ENCODE peak calls at places on chromosomes 3 and 15, in seven cellular contexts. I, Z, O, G, V, F and W are unnamed samples.
A peak's percentile ranks its signal among the peaks of the same experiment; 100 is the strongest.

GRCh38 chr3:57544181-57545125 is at the start of gene DNAH12:
- DNase-seq in G (no peak), F (no peak), Z (peak; percentile 56), V (no peak), I (peak; percentile 95), O (peak; percentile 66), W (peak; percentile 64)

GRCh38 chr3:76107935-76108570 is 322.7 kb upstream of the ZNF717 start:
- DNase-seq in F (no peak), I (peak; percentile 25), O (peak; percentile 21), G (no peak), Z (peak; percentile 52), V (no peak), W (peak; percentile 24)

GRCh38 chr15:52406601-52407000 is 111.0 kb upstream of the MYO5C start:
- DNase-seq in Z (no peak), G (no peak), V (no peak), O (no peak), F (no peak), I (no peak), W (no peak)

GRCh38 chr3:102687851-102688555 is 253.2 kb downstream of the ZPLD1 start:
- DNase-seq in I (peak; percentile 38), Z (no peak), G (no peak), F (no peak), V (no peak), O (no peak), W (no peak)

GRCh38 chr3:29554584-29554983 is 273.7 kb downstream of the RBMS3 start:
- DNase-seq in G (no peak), F (no peak), V (no peak), Z (no peak), I (no peak), O (no peak), W (no peak)

GRCh38 chr15:77402740-77403379 is 17.0 kb downstream of the PEAK1 start:
- DNase-seq in V (no peak), O (no peak), I (no peak), F (no peak), G (no peak), Z (peak; percentile 72), W (no peak)

GRCh38 chr15:63504979-63505841 is 817 bp downstream of the USP3 start:
- DNase-seq in I (peak; percentile 59), Z (peak; percentile 58), G (peak; percentile 79), O (peak; percentile 85), V (no peak), F (no peak), W (peak; percentile 62)

GRCh38 chr15:41476416-41477048 is 17.1 kb upstream of the ITPKA start:
- DNase-seq in F (no peak), V (no peak), I (no peak), G (no peak), Z (no peak), O (no peak), W (no peak)

GRCh38 chr3:143421556-143421955 is 302.0 kb downstream of the CHST2 start:
- DNase-seq in G (no peak), O (no peak), Z (peak; percentile 30), F (no peak), I (no peak), V (no peak), W (no peak)

GRCh38 chr15:78034495-78035191 is 42.9 kb downstream of the TBC1D2B start:
- DNase-seq in O (peak; percentile 90), V (peak; percentile 75), G (no peak), F (no peak), Z (no peak), I (no peak), W (no peak)

GRCh38 chr3:63976166-63976861 is 47.0 kb downstream of the PSMD6 start:
- DNase-seq in Z (peak; percentile 92), O (peak; percentile 27), G (no peak), I (no peak), V (no peak), F (no peak), W (no peak)

GRCh38 chr3:184229424-184230080 is at the start of gene VWA5B2:
- DNase-seq in O (peak; percentile 76), F (no peak), G (no peak), Z (peak; percentile 18), I (peak; percentile 78), V (peak; percentile 43), W (peak; percentile 81)

GRCh38 chr3:112308151-112308911 is 14.3 kb upstream of the SLC9C1 start:
- DNase-seq in Z (peak; percentile 19), O (no peak), V (no peak), I (no peak), F (no peak), G (no peak), W (peak; percentile 30)

GRCh38 chr3:36214460-36214859 is 165.8 kb upstream of the STAC start:
- DNase-seq in I (no peak), O (no peak), F (no peak), G (no peak), Z (no peak), V (no peak), W (no peak)

GRCh38 chr3:72011495-72011894 is 226.5 kb upstream of the PROK2 start:
- DNase-seq in G (no peak), Z (peak; percentile 70), O (no peak), I (no peak), F (no peak), V (no peak), W (no peak)

GRCh38 chr3:69547457-69548014 is 161.6 kb upstream of the FRMD4B start:
- DNase-seq in O (no peak), I (no peak), F (no peak), V (no peak), Z (no peak), G (no peak), W (no peak)

GRCh38 chr3:9146367-9147071 is 102.9 kb downstream of the SRGAP3 start:
- DNase-seq in G (no peak), Z (no peak), O (no peak), I (no peak), F (no peak), V (no peak), W (no peak)

GRCh38 chr3:145094355-145094941 is 1066.5 kb downstream of the PLOD2 start:
- DNase-seq in I (no peak), Z (peak; percentile 78), O (peak; percentile 59), F (peak; percentile 20), V (no peak), G (no peak), W (no peak)